ENCODE peak calls at places on chromosome 14, in nine cellular contexts. R, L, W, Q, J, S, G, T and K are unnamed samples.

GRCh38 chr14:24275524-24276139 is 4.2 kb upstream of the RABGGTA start:
- DNase-seq in Q (no peak), R (no peak), T (no peak), L (no peak), W (no peak), S (no peak), J (no peak), G (no peak), K (no peak)

GRCh38 chr14:104930526-104931322 is 6.0 kb downstream of the PLD4 start:
- DNase-seq in G (no peak), T (peak; percentile 60), S (peak; percentile 36), J (peak; percentile 84), R (no peak), Q (peak; percentile 36), W (no peak), L (no peak), K (no peak)

GRCh38 chr14:38111046-38111445 is 96.7 kb upstream of the SSTR1 start:
- DNase-seq in S (no peak), Q (no peak), G (no peak), W (no peak), R (no peak), L (no peak), T (no peak), J (no peak), K (no peak)

GRCh38 chr14:99627510-99628381 is 17.2 kb upstream of the HHIPL1 start:
- DNase-seq in Q (no peak), L (no peak), G (no peak), W (no peak), S (no peak), R (no peak), T (no peak), J (no peak), K (no peak)

GRCh38 chr14:66624319-66624937 is 116.5 kb downstream of the GPHN start:
- DNase-seq in T (peak; percentile 60), W (peak; percentile 48), G (peak; percentile 32), Q (no peak), L (peak; percentile 65), J (peak; percentile 64), S (peak; percentile 60), R (peak; percentile 72), K (peak; percentile 55)

GRCh38 chr14:50719911-50720759 is 52.0 kb upstream of the SAV1 start:
- DNase-seq in L (no peak), Q (no peak), S (no peak), T (no peak), J (no peak), G (no peak), W (no peak), R (no peak), K (no peak)

GRCh38 chr14:63478024-63478423 is 65.2 kb downstream of the PPP2R5E start:
- DNase-seq in L (no peak), G (no peak), S (no peak), R (no peak), W (no peak), Q (no peak), J (no peak), T (no peak), K (peak; percentile 65)

GRCh38 chr14:52314521-52315354 is 626 bp downstream of the PTGER2 start:
- DNase-seq in W (no peak), Q (no peak), G (no peak), T (no peak), S (peak; percentile 55), L (no peak), J (peak; percentile 87), R (no peak), K (peak; percentile 28)

GRCh38 chr14:93068721-93069120 is 47.0 kb downstream of the ITPK1 start:
- DNase-seq in Q (no peak), T (no peak), W (no peak), G (no peak), J (no peak), S (no peak), L (no peak), R (no peak), K (no peak)

GRCh38 chr14:72613196-72613974 is 280.5 kb downstream of the DPF3 start:
- DNase-seq in W (no peak), J (peak; percentile 89), Q (no peak), T (no peak), R (no peak), G (peak; percentile 89), S (peak; percentile 63), L (peak; percentile 63), K (peak; percentile 6)

GRCh38 chr14:92453691-92454090 is 59.9 kb upstream of the RIN3 start:
- DNase-seq in R (no peak), L (no peak), S (no peak), T (no peak), J (peak; percentile 75), W (no peak), Q (no peak), G (no peak), K (no peak)

GRCh38 chr14:32256606-32257005 is 53.5 kb upstream of the RNU6-8 start:
- DNase-seq in L (no peak), W (no peak), G (no peak), J (no peak), S (no peak), R (no peak), Q (no peak), T (no peak), K (no peak)

GRCh38 chr14:23660290-23661226 is 24.4 kb downstream of the DHRS2 start:
- DNase-seq in L (no peak), Q (no peak), S (no peak), R (no peak), G (no peak), T (no peak), J (no peak), W (no peak), K (no peak)

GRCh38 chr14:100885196-100886030 is 18.1 kb downstream of the RTL1 start:
- DNase-seq in L (no peak), S (no peak), W (no peak), Q (no peak), J (no peak), G (no peak), T (peak; percentile 19), R (no peak), K (no peak)

GRCh38 chr14:65239143-65239672 is 136.9 kb upstream of the MAX start:
- DNase-seq in S (peak; percentile 85), R (no peak), Q (no peak), W (no peak), G (no peak), T (no peak), J (peak; percentile 79), L (no peak), K (no peak)

GRCh38 chr14:67583711-67584644 is 16.1 kb downstream of the PIGH start:
- DNase-seq in T (no peak), W (peak; percentile 47), J (peak; percentile 70), L (peak; percentile 53), R (peak; percentile 56), G (no peak), Q (no peak), S (peak; percentile 67), K (peak; percentile 65)

GRCh38 chr14:21311614-21312013 is 31.7 kb downstream of the RPGRIP1 start:
- DNase-seq in J (no peak), S (no peak), R (no peak), L (no peak), W (no peak), T (no peak), Q (no peak), G (no peak), K (no peak)

GRCh38 chr14:24095196-24096068 is 1.3 kb downstream of the PCK2 start:
- DNase-seq in Q (no peak), R (peak; percentile 62), W (no peak), S (peak; percentile 94), T (no peak), L (no peak), G (peak; percentile 37), J (peak; percentile 92), K (peak; percentile 93)

GRCh38 chr14:77028384-77029246 is at the start of gene IRF2BPL:
- DNase-seq in L (peak; percentile 98), Q (peak; percentile 99), S (peak; percentile 99), J (peak; percentile 99), R (peak; percentile 99), G (peak; percentile 99), T (peak; percentile 100), W (peak; percentile 91), K (peak; percentile 96)
- TF ChIP-seq POLR2A in L (peak; percentile 91), Q (peak; percentile 74), S (peak; percentile 96), J (no peak), R (peak; percentile 86), G (peak; percentile 94), T (peak; percentile 86), W (peak; percentile 92), K (peak; percentile 97)

DNA sequence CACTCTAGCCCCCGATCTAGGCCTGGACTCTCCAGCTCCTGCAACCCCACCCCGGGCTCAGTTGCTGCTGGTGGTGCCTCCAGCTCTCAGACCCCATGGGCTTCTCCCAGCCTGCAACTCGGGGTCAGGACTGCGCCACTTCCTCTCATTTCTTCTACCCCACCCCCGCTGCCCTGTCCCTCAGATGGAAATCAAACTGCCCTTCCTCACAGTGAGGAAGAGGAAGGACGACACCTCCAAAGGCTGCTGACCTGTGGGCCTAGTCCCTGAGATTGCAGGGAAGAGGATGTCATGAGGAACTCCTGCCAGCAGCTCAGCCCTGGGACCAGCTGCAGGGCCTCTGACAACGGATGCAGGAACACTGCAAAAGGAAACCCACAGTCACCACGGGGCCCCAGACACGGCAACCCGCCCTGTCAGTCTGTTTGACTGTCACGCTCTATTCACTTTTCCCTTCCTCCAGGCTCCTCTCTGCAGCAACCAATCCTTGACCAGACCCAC is 29.3 kb upstream of the PNMA1 start:
- DNase-seq in G (peak; percentile 46), Q (no peak), T (peak; percentile 85), R (no peak), S (peak; percentile 89), L (no peak), J (peak; percentile 90), W (no peak), K (peak; percentile 67)
- TF ChIP-seq POLR2A in G (no peak), Q (no peak), T (no peak), R (no peak), S (no peak), L (no peak), J (no peak), W (no peak), K (no peak)

GRCh38 chr14:30961330-30961729 is 64.1 kb upstream of the AP4S1 start:
- DNase-seq in Q (no peak), L (no peak), G (no peak), W (no peak), T (no peak), S (no peak), J (no peak), R (no peak), K (no peak)
- TF ChIP-seq POLR2A in Q (no peak), L (no peak), G (no peak), W (no peak), T (no peak), S (no peak), J (no peak), R (no peak), K (no peak)

DNA sequence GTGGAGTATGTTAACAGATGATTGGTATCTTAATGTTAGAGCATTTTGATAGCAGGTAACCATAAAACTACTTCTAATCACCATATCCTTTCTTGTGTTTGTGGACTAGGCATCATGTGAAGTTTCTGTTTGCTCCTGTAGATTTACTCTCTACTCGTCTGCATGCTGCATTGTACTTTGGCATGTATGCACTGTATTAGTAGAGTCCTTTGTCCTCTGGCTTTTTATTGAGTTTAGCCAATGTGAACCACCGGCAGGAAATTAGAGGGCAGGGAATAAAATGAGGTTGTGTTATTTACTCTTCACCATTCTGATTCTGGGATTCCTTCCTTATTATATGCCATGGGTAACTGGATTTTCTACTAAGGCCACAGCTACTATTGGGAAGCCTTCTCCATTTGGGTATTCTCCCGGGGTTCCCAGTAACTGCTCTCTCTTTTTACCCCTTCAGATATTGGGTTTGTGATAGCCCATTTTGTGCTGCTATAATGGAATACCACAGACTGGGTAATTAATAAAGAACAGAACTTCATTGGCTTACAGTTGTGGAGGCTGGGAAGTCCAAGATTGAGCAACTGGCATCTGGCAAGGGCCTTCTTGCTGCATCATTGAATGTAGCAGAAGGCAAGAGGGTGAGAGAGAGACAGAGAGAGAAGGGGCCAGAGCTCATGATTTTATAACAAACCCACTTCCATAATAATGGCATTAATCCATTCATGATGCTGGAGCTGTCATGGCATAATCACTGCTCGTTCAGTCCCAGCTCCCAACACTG is 22.4 kb downstream of the FAM177A1 start:
- DNase-seq in W (no peak), J (no peak), T (no peak), G (no peak), R (no peak), S (no peak), Q (no peak), L (no peak), K (no peak)
- TF ChIP-seq POLR2A in W (no peak), J (no peak), T (no peak), G (no peak), R (no peak), S (no peak), Q (no peak), L (no peak), K (no peak)